ENCODE peak calls at places on chromosomes 16 and 17, in nine cellular contexts. L is neural progenitor cell, B is HCT116, V is MM.1S, P is PC-3, X is GM23338, N is GM23248, A is OCI-LY7, D is SK-N-SH. R is an unnamed sample.

GRCh38 chr17:5667871-5668270 is 83.6 kb upstream of the NLRP1 start:
- DNase-seq in V (peak; percentile 7), L (peak; percentile 23), D (no peak), A (peak; percentile 5), P (no peak), X (peak; percentile 50), N (peak; percentile 34), B (peak; percentile 19), R (no peak)

GRCh38 chr17:43545383-43545632 is 832 bp downstream of the ETV4 start:
- DNase-seq in L (no peak), A (no peak), V (no peak), X (no peak), N (peak; percentile 55), P (no peak), D (no peak), B (no peak), R (no peak)

GRCh38 chr16:75333770-75334169 is 82.3 kb upstream of the BCAR1 start:
- DNase-seq in A (peak; percentile 8), B (no peak), V (no peak), X (no peak), P (no peak), N (no peak), L (no peak), D (no peak), R (no peak)

GRCh38 chr16:89955001-89955685 is 6.6 kb downstream of the DEF8 start:
- DNase-seq in V (no peak), D (no peak), X (peak; percentile 46), P (no peak), L (no peak), N (no peak), A (no peak), B (no peak), R (no peak)

GRCh38 chr16:81469710-81470481 is 25.3 kb downstream of the CMIP start:
- DNase-seq in B (no peak), A (peak; percentile 87), P (no peak), L (no peak), N (no peak), D (no peak), V (peak; percentile 60), X (no peak), R (no peak)

GRCh38 chr16:86664518-86665318 is 86.4 kb downstream of the FOXL1 start:
- DNase-seq in X (no peak), L (no peak), A (peak; percentile 23), D (no peak), B (peak; percentile 96), V (no peak), N (peak; percentile 96), P (peak; percentile 91), R (peak; percentile 80)

GRCh38 chr16:48911700-48912099 is 301.7 kb upstream of the N4BP1 start:
- DNase-seq in D (no peak), L (peak; percentile 21), A (no peak), V (no peak), B (peak; percentile 12), N (peak; percentile 24), X (peak; percentile 56), P (peak; percentile 26), R (no peak)

GRCh38 chr17:39951924-39952664 is 10.7 kb upstream of the GSDMA start:
- DNase-seq in A (no peak), P (no peak), D (no peak), N (no peak), X (no peak), B (no peak), L (no peak), V (no peak), R (no peak)

GRCh38 chr16:23679274-23679985 is 741 bp downstream of the PLK1 start:
- DNase-seq in L (peak; percentile 50), D (peak; percentile 71), V (peak; percentile 37), N (no peak), X (peak; percentile 77), A (peak; percentile 49), B (no peak), P (peak; percentile 37), R (peak; percentile 64)

GRCh38 chr16:17273142-17273561 is 197.6 kb downstream of the XYLT1 start:
- DNase-seq in N (peak; percentile 97), L (no peak), B (peak; percentile 69), P (peak; percentile 7), V (no peak), X (no peak), D (no peak), A (no peak), R (peak; percentile 76)

GRCh38 chr16:1769402-1770300 is 1.7 kb downstream of the NME3 start:
- DNase-seq in P (no peak), B (no peak), L (no peak), V (no peak), N (no peak), A (no peak), X (no peak), D (no peak), R (no peak)

GRCh38 chr17:80881321-80881720 is 110.3 kb upstream of the CHMP6 start:
- DNase-seq in A (no peak), L (no peak), B (no peak), V (no peak), X (no peak), D (no peak), P (no peak), N (no peak), R (no peak)

GRCh38 chr16:80023865-80024264 is 423.3 kb upstream of the MAF start:
- DNase-seq in L (no peak), P (no peak), X (no peak), B (no peak), V (no peak), A (no peak), N (peak; percentile 43), D (no peak), R (peak; percentile 28)

GRCh38 chr17:4956493-4957061 is 5.7 kb downstream of the ENO3 start:
- DNase-seq in A (peak; percentile 47), P (no peak), V (peak; percentile 39), B (no peak), N (no peak), L (peak; percentile 52), X (peak; percentile 90), D (no peak), R (no peak)

GRCh38 chr17:29699283-29699682 is 76.6 kb upstream of the CORO6 start:
- DNase-seq in D (no peak), P (no peak), X (no peak), N (no peak), B (no peak), V (no peak), L (no peak), A (no peak), R (peak; percentile 17)

GRCh38 chr17:13562271-13562800 is 39.4 kb downstream of the HS3ST3A1 start:
- DNase-seq in A (no peak), P (peak; percentile 90), D (no peak), V (no peak), L (no peak), N (peak; percentile 97), X (no peak), B (no peak), R (peak; percentile 58)

GRCh38 chr17:1718362-1719165 is 5.9 kb upstream of the WDR81 start:
- DNase-seq in L (no peak), A (no peak), V (no peak), B (no peak), X (no peak), P (no peak), D (no peak), N (no peak), R (peak; percentile 8)

GRCh38 chr17:19306160-19307111 is 56.1 kb downstream of the B9D1 start:
- DNase-seq in V (peak; percentile 99), N (no peak), P (no peak), D (no peak), B (no peak), L (no peak), A (peak; percentile 98), X (no peak), R (no peak)

GRCh38 chr16:17252064-17252463 is 218.7 kb downstream of the XYLT1 start:
- DNase-seq in D (no peak), V (no peak), N (peak; percentile 25), L (no peak), B (no peak), A (peak; percentile 53), X (no peak), P (no peak), R (no peak)

GRCh38 chr17:62755139-62755851 is 52.8 kb downstream of the MARCHF10 start:
- DNase-seq in D (peak; percentile 49), P (no peak), X (no peak), L (no peak), A (no peak), V (no peak), N (peak; percentile 50), B (no peak), R (peak; percentile 22)

GRCh38 chr17:69637399-69638165 is 223.1 kb downstream of the MAP2K6 start:
- DNase-seq in D (no peak), B (no peak), L (peak; percentile 43), V (no peak), P (no peak), A (no peak), N (peak; percentile 80), X (no peak), R (no peak)

GRCh38 chr17:18158022-18158600 is 25.5 kb upstream of the ALKBH5 start:
- DNase-seq in B (peak; percentile 86), N (peak; percentile 99), D (no peak), A (peak; percentile 92), L (peak; percentile 94), P (peak; percentile 85), V (peak; percentile 90), X (peak; percentile 99), R (peak; percentile 98)

GRCh38 chr17:7478276-7479138 is 924 bp downstream of the ZBTB4 start:
- DNase-seq in X (peak; percentile 72), B (no peak), A (no peak), N (peak; percentile 76), V (no peak), D (peak; percentile 88), L (peak; percentile 58), P (peak; percentile 13), R (peak; percentile 85)
- TF ChIP-seq EZH2phosphoT487 in X (no peak), B (no peak), A (no peak), N (no peak), V (no peak), D (no peak), L (no peak), P (no peak), R (no peak)

GRCh38 chr16:59633996-59634579 is 900.0 kb upstream of the GOT2 start:
- DNase-seq in L (no peak), V (no peak), B (no peak), P (peak; percentile 23), X (no peak), D (no peak), A (no peak), N (peak; percentile 61), R (no peak)
- H2AFZ ChIP-seq in L (peak overlapping the region; percentile 74), V (no peak overlapping the region), B (no peak overlapping the region), P (no peak overlapping the region), X (peak overlapping the region; percentile 29), D (no peak overlapping the region), A (no peak overlapping the region), N (peak overlapping the region; percentile 5), R (no peak overlapping the region)

DNA sequence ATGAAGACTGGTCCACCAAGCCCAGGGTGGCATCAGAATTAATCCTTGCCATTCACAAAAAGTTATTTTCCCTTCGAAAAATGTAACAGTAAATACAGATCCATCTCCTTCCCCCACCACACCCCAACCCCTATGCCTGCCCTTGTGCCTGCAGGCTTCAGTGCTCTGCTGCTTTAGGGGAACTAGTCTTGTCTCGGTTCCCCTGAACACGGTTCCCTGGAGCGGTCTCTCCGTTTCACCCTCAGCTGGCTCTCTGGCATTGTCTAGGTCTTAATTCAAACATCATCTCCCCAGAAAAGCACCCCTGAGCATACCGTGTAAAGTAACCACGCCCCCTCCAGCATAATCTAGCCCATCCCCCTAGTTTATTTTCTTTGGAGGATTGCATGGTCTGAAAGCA is 25.8 kb downstream of the EMP2 start:
- DNase-seq in L (no peak), D (no peak), X (no peak), P (no peak), N (no peak), V (no peak), B (no peak), A (no peak), R (no peak)
- TF ChIP-seq EZH2phosphoT487 in L (no peak), D (no peak), X (no peak), P (no peak), N (no peak), V (no peak), B (no peak), A (no peak), R (no peak)

GRCh38 chr16:47877166-47877565 is 278.6 kb downstream of the ABCC12 start:
- DNase-seq in D (no peak), X (no peak), P (no peak), V (no peak), L (no peak), N (no peak), B (no peak), A (no peak), R (no peak)
- H2AFZ ChIP-seq in D (no peak overlapping the region), X (peak overlapping the region; percentile 48), P (no peak overlapping the region), V (no peak overlapping the region), L (no peak overlapping the region), N (no peak overlapping the region), B (no peak overlapping the region), A (no peak overlapping the region), R (no peak overlapping the region)

R was measured in hepatocyte.